ENCODE peak calls at places on chromosomes 7 and 10, in six cellular contexts. One of them, this sample, is unnamed.

GRCh38 chr10:122098924-122099323 is 110.0 kb downstream of the TACC2 start:
- DNase-seq in GM12878: no peak
- DNase-seq in SK-N-SH: no peak
- DNase-seq in K562: no peak
- DNase-seq in H1: no peak
- DNase-seq in HepG2: no peak
- DNase-seq in this sample: no peak

GRCh38 chr10:99536400-99537254 is 3.9 kb downstream of the NKX2-3 start:
- DNase-seq in GM12878: no peak
- DNase-seq in SK-N-SH: peak; percentile 71
- DNase-seq in K562: no peak
- DNase-seq in H1: peak; percentile 82
- DNase-seq in HepG2: peak; percentile 18
- DNase-seq in this sample: no peak

GRCh38 chr7:105799677-105800076 is 76.7 kb downstream of the ATXN7L1 start:
- DNase-seq in GM12878: no peak
- DNase-seq in SK-N-SH: no peak
- DNase-seq in K562: no peak
- DNase-seq in H1: no peak
- DNase-seq in HepG2: no peak
- DNase-seq in this sample: no peak

GRCh38 chr7:76037310-76037709 is 10.5 kb downstream of the STYXL1 start:
- DNase-seq in GM12878: no peak
- DNase-seq in SK-N-SH: no peak
- DNase-seq in K562: no peak
- DNase-seq in H1: no peak
- DNase-seq in HepG2: no peak
- DNase-seq in this sample: no peak

GRCh38 chr10:76112826-76113150 is 681.4 kb downstream of the LRMDA start:
- DNase-seq in GM12878: no peak
- DNase-seq in SK-N-SH: no peak
- DNase-seq in K562: no peak
- DNase-seq in H1: no peak
- DNase-seq in HepG2: no peak
- DNase-seq in this sample: no peak

GRCh38 chr7:1700086-1700485 is 30.0 kb downstream of the ELFN1 start:
- DNase-seq in GM12878: no peak
- DNase-seq in SK-N-SH: peak; percentile 4
- DNase-seq in K562: no peak
- DNase-seq in H1: peak; percentile 29
- DNase-seq in HepG2: no peak
- DNase-seq in this sample: no peak

GRCh38 chr7:158955146-158955870 is 99.0 kb downstream of the DYNC2I1 start:
- DNase-seq in GM12878: no peak
- DNase-seq in SK-N-SH: peak; percentile 32
- DNase-seq in K562: no peak
- DNase-seq in H1: no peak
- DNase-seq in HepG2: no peak
- DNase-seq in this sample: no peak

GRCh38 chr7:139118234-139118802 is 8.8 kb upstream of the ZC3HAV1 start:
- DNase-seq in GM12878: peak; percentile 80
- DNase-seq in SK-N-SH: no peak
- DNase-seq in K562: peak; percentile 90
- DNase-seq in H1: no peak
- DNase-seq in HepG2: peak; percentile 47
- DNase-seq in this sample: peak; percentile 69

GRCh38 chr10:86786368-86786767 is 29.9 kb downstream of the BMPR1A start:
- DNase-seq in GM12878: no peak
- DNase-seq in SK-N-SH: no peak
- DNase-seq in K562: no peak
- DNase-seq in H1: no peak
- DNase-seq in HepG2: no peak
- DNase-seq in this sample: no peak

GRCh38 chr10:104925232-104925851 is 284.3 kb downstream of the SORCS3 start:
- DNase-seq in GM12878: no peak
- DNase-seq in SK-N-SH: peak; percentile 47
- DNase-seq in K562: peak; percentile 31
- DNase-seq in H1: peak; percentile 71
- DNase-seq in HepG2: peak; percentile 25
- DNase-seq in this sample: peak; percentile 11

GRCh38 chr7:68535266-68535665 is 1063.0 kb upstream of the AUTS2 start:
- DNase-seq in GM12878: no peak
- DNase-seq in SK-N-SH: no peak
- DNase-seq in K562: no peak
- DNase-seq in H1: no peak
- DNase-seq in HepG2: no peak
- DNase-seq in this sample: no peak

GRCh38 chr7:109322833-109323232 is 753.2 kb downstream of the DNAJB9 start:
- DNase-seq in GM12878: no peak
- DNase-seq in SK-N-SH: no peak
- DNase-seq in K562: no peak
- DNase-seq in H1: no peak
- DNase-seq in HepG2: no peak
- DNase-seq in this sample: no peak

GRCh38 chr7:71752171-71752935 is 620.4 kb downstream of the GALNT17 start:
- DNase-seq in GM12878: no peak
- DNase-seq in SK-N-SH: peak; percentile 89
- DNase-seq in K562: peak; percentile 70
- DNase-seq in H1: peak; percentile 98
- DNase-seq in HepG2: peak; percentile 4
- DNase-seq in this sample: no peak

GRCh38 chr7:106071999-106072714 is 40.0 kb downstream of the SYPL1 start:
- DNase-seq in GM12878: no peak
- DNase-seq in SK-N-SH: peak; percentile 71
- DNase-seq in K562: peak; percentile 90
- DNase-seq in H1: no peak
- DNase-seq in HepG2: peak; percentile 87
- DNase-seq in this sample: no peak

GRCh38 chr10:14261341-14261740 is 69.4 kb downstream of the FRMD4A start:
- DNase-seq in GM12878: no peak
- DNase-seq in SK-N-SH: no peak
- DNase-seq in K562: no peak
- DNase-seq in H1: no peak
- DNase-seq in HepG2: no peak
- DNase-seq in this sample: no peak

GRCh38 chr7:101987494-101987893 is 170.1 kb downstream of the CUX1 start:
- DNase-seq in GM12878: no peak
- DNase-seq in SK-N-SH: peak; percentile 73
- DNase-seq in K562: peak; percentile 23
- DNase-seq in H1: no peak
- DNase-seq in HepG2: no peak
- DNase-seq in this sample: no peak

GRCh38 chr7:101986335-101986734 is 168.9 kb downstream of the CUX1 start:
- DNase-seq in GM12878: no peak
- DNase-seq in SK-N-SH: no peak
- DNase-seq in K562: no peak
- DNase-seq in H1: no peak
- DNase-seq in HepG2: no peak
- DNase-seq in this sample: no peak

GRCh38 chr7:101984997-101985645 is 167.7 kb downstream of the CUX1 start:
- DNase-seq in GM12878: no peak
- DNase-seq in SK-N-SH: peak; percentile 39
- DNase-seq in K562: no peak
- DNase-seq in H1: no peak
- DNase-seq in HepG2: no peak
- DNase-seq in this sample: no peak

GRCh38 chr7:101984141-101984879 is 166.9 kb downstream of the CUX1 start:
- DNase-seq in GM12878: no peak
- DNase-seq in SK-N-SH: no peak
- DNase-seq in K562: no peak
- DNase-seq in H1: no peak
- DNase-seq in HepG2: no peak
- DNase-seq in this sample: no peak

GRCh38 chr7:101985646-101986199 is 168.3 kb downstream of the CUX1 start:
- DNase-seq in GM12878: no peak
- DNase-seq in SK-N-SH: no peak
- DNase-seq in K562: no peak
- DNase-seq in H1: no peak
- DNase-seq in HepG2: no peak
- DNase-seq in this sample: no peak
- TF ChIP-seq GABPA in GM12878: no peak
- TF ChIP-seq GABPA in SK-N-SH: no peak
- TF ChIP-seq GABPA in K562: no peak
- TF ChIP-seq GABPA in H1: no peak
- TF ChIP-seq GABPA in HepG2: no peak
- TF ChIP-seq GABPA in this sample: no peak

GRCh38 chr7:31051598-31052503 is at the start of gene ADCYAP1R1:
- DNase-seq in GM12878: no peak
- DNase-seq in SK-N-SH: peak; percentile 99
- DNase-seq in K562: no peak
- DNase-seq in H1: peak; percentile 77
- DNase-seq in HepG2: no peak
- DNase-seq in this sample: no peak
- TF ChIP-seq GABPA in GM12878: no peak
- TF ChIP-seq GABPA in SK-N-SH: no peak
- TF ChIP-seq GABPA in K562: no peak
- TF ChIP-seq GABPA in H1: no peak
- TF ChIP-seq GABPA in HepG2: no peak
- TF ChIP-seq GABPA in this sample: no peak

GRCh38 chr10:70458329-70459060 is 17.0 kb upstream of the NODAL start:
- DNase-seq in GM12878: no peak
- DNase-seq in SK-N-SH: peak; percentile 92
- DNase-seq in K562: peak; percentile 63
- DNase-seq in H1: peak; percentile 73
- DNase-seq in HepG2: no peak
- DNase-seq in this sample: peak; percentile 30
- TF ChIP-seq GABPA in GM12878: no peak
- TF ChIP-seq GABPA in SK-N-SH: no peak
- TF ChIP-seq GABPA in K562: no peak
- TF ChIP-seq GABPA in H1: no peak
- TF ChIP-seq GABPA in HepG2: no peak
- TF ChIP-seq GABPA in this sample: no peak

GRCh38 chr7:91263359-91264082 is 712 bp upstream of the FZD1 start:
- DNase-seq in GM12878: no peak
- DNase-seq in SK-N-SH: peak; percentile 72
- DNase-seq in K562: peak; percentile 77
- DNase-seq in H1: peak; percentile 50
- DNase-seq in HepG2: no peak
- DNase-seq in this sample: no peak
- TF ChIP-seq GABPA in GM12878: no peak
- TF ChIP-seq GABPA in SK-N-SH: no peak
- TF ChIP-seq GABPA in K562: no peak
- TF ChIP-seq GABPA in H1: no peak
- TF ChIP-seq GABPA in HepG2: no peak
- TF ChIP-seq GABPA in this sample: no peak

GRCh38 chr10:60182691-60183090 is 207.0 kb downstream of the ANK3 start:
- DNase-seq in GM12878: no peak
- DNase-seq in SK-N-SH: no peak
- DNase-seq in K562: no peak
- DNase-seq in H1: no peak
- DNase-seq in HepG2: no peak
- DNase-seq in this sample: no peak
- TF ChIP-seq GABPA in GM12878: no peak
- TF ChIP-seq GABPA in SK-N-SH: no peak
- TF ChIP-seq GABPA in K562: no peak
- TF ChIP-seq GABPA in H1: no peak
- TF ChIP-seq GABPA in HepG2: no peak
- TF ChIP-seq GABPA in this sample: no peak

GRCh38 chr7:130392456-130392860 is 12.2 kb downstream of the CPA1 start:
- DNase-seq in GM12878: no peak
- DNase-seq in SK-N-SH: no peak
- DNase-seq in K562: peak; percentile 30
- DNase-seq in H1: no peak
- DNase-seq in HepG2: no peak
- DNase-seq in this sample: no peak
- TF ChIP-seq GABPA in GM12878: no peak
- TF ChIP-seq GABPA in SK-N-SH: no peak
- TF ChIP-seq GABPA in K562: no peak
- TF ChIP-seq GABPA in H1: no peak
- TF ChIP-seq GABPA in HepG2: no peak
- TF ChIP-seq GABPA in this sample: no peak

DNA sequence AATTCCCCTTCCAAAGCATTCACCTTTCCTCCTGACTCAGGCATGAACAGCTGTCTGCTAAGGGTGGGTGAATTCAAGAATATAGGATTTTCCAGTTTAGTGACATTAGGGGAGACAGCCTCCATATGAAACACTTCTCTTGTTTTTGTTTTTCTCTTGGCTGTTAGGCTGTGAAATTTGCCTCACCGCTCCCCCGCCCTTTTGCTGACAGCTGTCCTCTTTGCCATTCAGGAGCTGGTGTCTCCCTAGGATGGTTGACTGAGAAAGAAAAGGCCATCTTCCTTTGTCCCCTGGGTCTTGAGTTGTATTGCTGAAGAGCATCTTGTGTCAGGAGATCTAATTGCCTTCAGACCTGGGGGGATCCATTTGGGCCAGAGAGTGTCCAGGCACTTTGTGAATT is 56.6 kb downstream of the LRRC4 start:
- DNase-seq in GM12878: no peak
- DNase-seq in SK-N-SH: no peak
- DNase-seq in K562: no peak
- DNase-seq in H1: no peak
- DNase-seq in HepG2: no peak
- DNase-seq in this sample: no peak
- TF ChIP-seq GABPA in GM12878: no peak
- TF ChIP-seq GABPA in SK-N-SH: no peak
- TF ChIP-seq GABPA in K562: no peak
- TF ChIP-seq GABPA in H1: no peak
- TF ChIP-seq GABPA in HepG2: no peak
- TF ChIP-seq GABPA in this sample: no peak

DNA sequence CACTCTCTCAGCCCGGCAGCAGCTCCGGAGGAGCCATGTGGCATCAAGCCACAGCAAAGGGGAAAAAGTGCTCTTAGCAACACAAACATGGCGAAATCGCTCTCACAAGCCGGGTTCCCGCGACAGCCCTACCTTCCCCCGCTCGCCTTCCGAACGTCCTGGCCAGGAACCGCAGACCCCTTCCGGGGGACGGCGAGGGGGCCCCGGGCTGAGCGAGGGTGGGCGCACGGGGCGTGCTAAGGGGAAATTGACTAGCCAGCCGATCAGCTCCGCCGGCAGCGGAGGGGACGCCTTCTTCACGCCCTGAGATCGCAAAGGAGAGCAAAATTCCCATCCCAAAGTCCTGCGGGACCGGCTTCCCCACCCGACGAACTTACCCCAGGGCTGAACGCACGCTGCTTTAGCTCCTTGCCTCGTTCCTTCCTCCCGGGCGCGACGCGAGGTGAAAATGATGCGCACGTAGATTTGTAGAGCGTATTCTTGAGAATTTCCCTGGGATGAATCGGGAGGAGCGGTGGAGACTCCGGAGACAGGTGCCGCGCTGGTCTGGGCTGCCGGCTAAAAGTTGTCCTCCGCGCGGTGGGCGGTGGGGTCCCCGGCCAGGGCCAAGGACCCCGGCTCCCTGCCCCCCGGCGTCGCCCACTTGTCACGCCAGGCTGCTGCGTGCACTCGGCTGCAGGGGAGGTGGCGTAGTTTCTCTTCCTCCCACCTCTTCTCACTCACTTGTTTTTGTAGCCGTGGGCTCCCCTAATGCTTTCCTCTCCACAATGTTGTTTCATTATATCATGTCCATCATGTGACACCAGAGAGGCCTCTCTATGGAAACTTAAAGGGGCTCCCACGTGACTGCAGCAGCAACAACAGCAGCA is 220.1 kb upstream of the MKLN1 start:
- DNase-seq in GM12878: no peak
- DNase-seq in SK-N-SH: peak; percentile 88
- DNase-seq in K562: peak; percentile 86
- DNase-seq in H1: peak; percentile 63
- DNase-seq in HepG2: peak; percentile 83
- DNase-seq in this sample: peak; percentile 73
- TF ChIP-seq GABPA in GM12878: no peak
- TF ChIP-seq GABPA in SK-N-SH: no peak
- TF ChIP-seq GABPA in K562: peak; percentile 41
- TF ChIP-seq GABPA in H1: no peak
- TF ChIP-seq GABPA in HepG2: no peak
- TF ChIP-seq GABPA in this sample: no peak

This sample was measured in HL-60.